ENCODE peak calls at places on chromosomes 1 and 21, in six cellular contexts. X, O, B, D, R and Z are unnamed samples.

GRCh38 chr21:33406493-33406892 is 3.3 kb downstream of the IFNGR2 start:
- DNase-seq in D (no peak), R (no peak), B (no peak), X (no peak), O (no peak), Z (no peak)

GRCh38 chr1:193421487-193421886 is 235.1 kb upstream of the B3GALT2 start:
- DNase-seq in R (no peak), B (no peak), X (no peak), D (no peak), O (no peak), Z (no peak)

GRCh38 chr1:204288061-204288588 is 71.6 kb downstream of the PLEKHA6 start:
- DNase-seq in B (peak), D (no peak), O (no peak), X (no peak), R (no peak), Z (peak)

GRCh38 chr1:39214021-39214713 is 9.7 kb downstream of the MACF1 start:
- DNase-seq in R (no peak), B (no peak), O (no peak), X (no peak), D (no peak), Z (no peak)

GRCh38 chr1:174769961-174770549 is 229.7 kb upstream of the CACYBP start:
- DNase-seq in X (no peak), O (no peak), D (peak), R (no peak), B (no peak), Z (no peak)

GRCh38 chr1:175155936-175156335 is 36.6 kb downstream of the KIAA0040 start:
- DNase-seq in X (no peak), O (no peak), B (no peak), R (no peak), D (no peak), Z (no peak)

GRCh38 chr1:180521474-180522203 is 19.3 kb upstream of the ACBD6 start:
- DNase-seq in R (no peak), X (no peak), B (no peak), D (no peak), O (no peak), Z (no peak)

GRCh38 chr1:169003864-169004516 is 102.5 kb upstream of the ATP1B1 start:
- DNase-seq in X (no peak), R (no peak), B (peak), O (no peak), D (no peak), Z (peak)

GRCh38 chr1:197423006-197423405 is 155.0 kb downstream of the CRB1 start:
- DNase-seq in B (no peak), X (no peak), D (no peak), O (no peak), R (no peak), Z (no peak)

GRCh38 chr1:109096110-109096509 is 5.5 kb downstream of the TMEM167B start:
- DNase-seq in X (no peak), O (no peak), R (no peak), D (no peak), B (no peak), Z (no peak)

GRCh38 chr1:243642936-243643335 is 207.1 kb downstream of the AKT3 start:
- DNase-seq in X (no peak), B (no peak), D (no peak), O (no peak), R (no peak), Z (no peak)

GRCh38 chr1:161185282-161185682 is 8.0 kb upstream of the B4GALT3 start:
- DNase-seq in R (peak), B (peak), X (peak), D (peak), O (no peak), Z (no peak)

GRCh38 chr1:118949317-118949716 is 38.8 kb downstream of the TBX15 start:
- DNase-seq in D (no peak), O (no peak), B (no peak), X (no peak), R (no peak), Z (no peak)